ENCODE peak calls at places on chromosome 17, in four cellular contexts. One of them, this sample, is unnamed.

GRCh38 chr17:80892900-80893603 is 98.6 kb upstream of the CHMP6 start:
- DNase-seq in endothelial cell of umbilical vein: peak
- DNase-seq in A549: peak
- DNase-seq in heart left ventricle: no peak
- DNase-seq in this sample: peak

GRCh38 chr17:14261406-14261805 is 24.7 kb upstream of the CDRT15 start:
- DNase-seq in endothelial cell of umbilical vein: no peak
- DNase-seq in A549: no peak
- DNase-seq in heart left ventricle: no peak
- DNase-seq in this sample: no peak

GRCh38 chr17:35536664-35537160 is 766 bp downstream of the SLFN12L start:
- DNase-seq in endothelial cell of umbilical vein: no peak
- DNase-seq in A549: no peak
- DNase-seq in heart left ventricle: no peak
- DNase-seq in this sample: no peak

GRCh38 chr17:57892820-57893595 is 43.2 kb upstream of the MRPS23 start:
- DNase-seq in endothelial cell of umbilical vein: peak
- DNase-seq in A549: peak
- DNase-seq in heart left ventricle: peak
- DNase-seq in this sample: peak

GRCh38 chr17:76153640-76154039 is 12.6 kb upstream of the FOXJ1 start:
- DNase-seq in endothelial cell of umbilical vein: no peak
- DNase-seq in A549: no peak
- DNase-seq in heart left ventricle: no peak
- DNase-seq in this sample: no peak

GRCh38 chr17:72592242-72592966 is 471.6 kb downstream of the SOX9 start:
- DNase-seq in endothelial cell of umbilical vein: no peak
- DNase-seq in A549: peak
- DNase-seq in heart left ventricle: peak
- DNase-seq in this sample: peak

GRCh38 chr17:62790554-62790953 is 17.6 kb downstream of the MARCHF10 start:
- DNase-seq in endothelial cell of umbilical vein: no peak
- DNase-seq in A549: no peak
- DNase-seq in heart left ventricle: no peak
- DNase-seq in this sample: no peak

GRCh38 chr17:45052052-45052772 is 780 bp upstream of the DCAKD start:
- DNase-seq in endothelial cell of umbilical vein: peak
- DNase-seq in A549: no peak
- DNase-seq in heart left ventricle: peak
- DNase-seq in this sample: no peak

GRCh38 chr17:7413346-7413985 is 5.8 kb downstream of the NLGN2 start:
- DNase-seq in endothelial cell of umbilical vein: no peak
- DNase-seq in A549: no peak
- DNase-seq in heart left ventricle: no peak
- DNase-seq in this sample: peak

GRCh38 chr17:6701719-6702118 is 11.4 kb downstream of the SLC13A5 start:
- DNase-seq in endothelial cell of umbilical vein: peak
- DNase-seq in A549: peak
- DNase-seq in heart left ventricle: no peak
- DNase-seq in this sample: peak

GRCh38 chr17:19306160-19307111 is 56.1 kb downstream of the B9D1 start:
- DNase-seq in endothelial cell of umbilical vein: no peak
- DNase-seq in A549: no peak
- DNase-seq in heart left ventricle: no peak
- DNase-seq in this sample: no peak

GRCh38 chr17:58121925-58122324 is 26.3 kb upstream of the OR4D1 start:
- DNase-seq in endothelial cell of umbilical vein: no peak
- DNase-seq in A549: peak
- DNase-seq in heart left ventricle: no peak
- DNase-seq in this sample: peak

GRCh38 chr17:1495265-1495664 is 2.8 kb upstream of the MYO1C start:
- DNase-seq in endothelial cell of umbilical vein: no peak
- DNase-seq in A549: no peak
- DNase-seq in heart left ventricle: peak
- DNase-seq in this sample: no peak

GRCh38 chr17:18321309-18321708 is 6.2 kb downstream of the SMCR8 start:
- DNase-seq in endothelial cell of umbilical vein: no peak
- DNase-seq in A549: no peak
- DNase-seq in heart left ventricle: no peak
- DNase-seq in this sample: no peak

GRCh38 chr17:10681866-10682446 is 15.4 kb downstream of the SCO1 start:
- DNase-seq in endothelial cell of umbilical vein: no peak
- DNase-seq in A549: no peak
- DNase-seq in heart left ventricle: no peak
- DNase-seq in this sample: no peak

GRCh38 chr17:45640141-45640850 is 143.8 kb upstream of the CRHR1 start:
- DNase-seq in endothelial cell of umbilical vein: peak
- DNase-seq in A549: peak
- DNase-seq in heart left ventricle: peak
- DNase-seq in this sample: peak

GRCh38 chr17:77210331-77210730 is 69.6 kb downstream of the SEC14L1 start:
- DNase-seq in endothelial cell of umbilical vein: no peak
- DNase-seq in A549: no peak
- DNase-seq in heart left ventricle: no peak
- DNase-seq in this sample: no peak
- TF ChIP-seq POLR2A in endothelial cell of umbilical vein: no peak
- TF ChIP-seq POLR2A in A549: no peak
- TF ChIP-seq POLR2A in heart left ventricle: no peak
- TF ChIP-seq POLR2A in this sample: no peak

GRCh38 chr17:50172130-50172529 is 6.3 kb downstream of the SGCA start:
- DNase-seq in endothelial cell of umbilical vein: no peak
- DNase-seq in A549: no peak
- DNase-seq in heart left ventricle: peak
- DNase-seq in this sample: no peak
- TF ChIP-seq POLR2A in endothelial cell of umbilical vein: no peak
- TF ChIP-seq POLR2A in A549: no peak
- TF ChIP-seq POLR2A in heart left ventricle: no peak
- TF ChIP-seq POLR2A in this sample: no peak

GRCh38 chr17:48068491-48068961 is 20.4 kb downstream of the NFE2L1 start:
- DNase-seq in endothelial cell of umbilical vein: no peak
- DNase-seq in A549: peak
- DNase-seq in heart left ventricle: no peak
- DNase-seq in this sample: no peak

GRCh38 chr17:48074322-48075054 is 26.3 kb downstream of the NFE2L1 start:
- DNase-seq in endothelial cell of umbilical vein: peak
- DNase-seq in A549: peak
- DNase-seq in heart left ventricle: peak
- DNase-seq in this sample: no peak

GRCh38 chr17:48067245-48067644 is 19.1 kb downstream of the NFE2L1 start:
- DNase-seq in endothelial cell of umbilical vein: no peak
- DNase-seq in A549: no peak
- DNase-seq in heart left ventricle: no peak
- DNase-seq in this sample: no peak

GRCh38 chr17:48070195-48070594 is 22.0 kb downstream of the NFE2L1 start:
- DNase-seq in endothelial cell of umbilical vein: no peak
- DNase-seq in A549: no peak
- DNase-seq in heart left ventricle: no peak
- DNase-seq in this sample: no peak

DNA sequence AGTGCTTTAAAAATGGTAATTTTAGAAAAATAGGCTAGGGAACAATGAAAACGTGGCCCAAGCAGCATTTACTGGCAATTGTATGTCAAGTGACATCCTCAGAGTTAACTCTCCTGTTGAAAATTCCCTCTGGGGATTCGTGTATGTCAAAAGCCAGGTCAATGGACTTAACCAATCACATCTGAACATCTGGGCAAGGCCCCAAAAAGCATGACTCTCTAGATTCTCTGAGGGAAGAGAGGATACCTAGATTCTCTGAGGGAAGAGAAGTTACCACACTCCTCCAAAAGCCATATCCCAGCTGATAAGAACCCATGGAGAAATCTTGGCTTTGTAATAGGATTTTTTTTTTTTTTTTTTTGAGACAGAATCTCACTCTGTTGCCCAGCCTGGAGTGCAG is 23.5 kb downstream of the NFE2L1 start:
- DNase-seq in endothelial cell of umbilical vein: no peak
- DNase-seq in A549: no peak
- DNase-seq in heart left ventricle: no peak
- DNase-seq in this sample: no peak
- TF ChIP-seq POLR2A in endothelial cell of umbilical vein: no peak
- TF ChIP-seq POLR2A in A549: no peak
- TF ChIP-seq POLR2A in heart left ventricle: no peak
- TF ChIP-seq POLR2A in this sample: no peak

GRCh38 chr17:44002141-44002848 is 2.1 kb upstream of the NAGS start:
- DNase-seq in endothelial cell of umbilical vein: peak
- DNase-seq in A549: no peak
- DNase-seq in heart left ventricle: no peak
- DNase-seq in this sample: peak
- TF ChIP-seq POLR2A in endothelial cell of umbilical vein: peak
- TF ChIP-seq POLR2A in A549: no peak
- TF ChIP-seq POLR2A in heart left ventricle: no peak
- TF ChIP-seq POLR2A in this sample: no peak

DNA sequence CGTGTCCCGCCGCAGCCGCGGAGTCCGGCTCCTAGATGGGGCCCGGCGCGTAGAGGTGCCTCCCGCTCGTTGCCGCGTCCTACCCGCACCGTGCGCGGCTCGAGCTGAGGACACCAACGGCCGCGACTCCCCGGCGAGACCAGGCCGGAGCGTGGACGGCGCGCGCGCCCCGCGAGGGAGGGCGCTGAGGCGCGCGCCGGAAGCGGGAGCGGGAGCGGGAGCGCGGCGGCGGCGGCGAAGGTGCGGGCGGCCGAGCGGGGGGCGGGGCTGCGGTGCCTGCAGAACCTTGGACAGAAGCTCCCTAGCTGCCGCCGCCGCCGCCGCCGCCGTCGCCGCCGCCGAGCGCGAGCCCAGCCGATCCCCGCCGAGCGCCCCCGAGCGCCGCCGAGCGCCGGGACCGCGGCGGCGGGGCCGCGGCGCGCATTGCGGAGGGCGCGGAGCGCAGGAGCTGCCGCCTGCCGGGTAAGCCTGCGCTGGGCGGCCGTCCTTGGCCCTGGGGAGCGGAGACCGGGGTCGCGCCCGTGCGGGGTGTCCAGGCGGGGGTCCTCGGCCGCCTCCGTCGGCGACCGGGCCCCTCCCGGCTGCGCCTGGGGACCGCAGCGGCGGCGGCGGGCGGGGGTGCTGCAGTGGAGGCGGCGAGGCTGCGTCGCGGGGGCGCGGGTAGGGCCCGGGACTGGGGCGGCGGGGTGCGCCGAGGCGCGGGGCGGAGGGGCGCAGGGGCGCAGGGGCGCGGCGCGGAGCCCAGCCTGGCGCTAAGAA is at the start of gene CDK5R1:
- DNase-seq in endothelial cell of umbilical vein: peak
- DNase-seq in A549: peak
- DNase-seq in heart left ventricle: peak
- DNase-seq in this sample: peak
- TF ChIP-seq POLR2A in endothelial cell of umbilical vein: no peak
- TF ChIP-seq POLR2A in A549: peak
- TF ChIP-seq POLR2A in heart left ventricle: no peak
- TF ChIP-seq POLR2A in this sample: peak

DNA sequence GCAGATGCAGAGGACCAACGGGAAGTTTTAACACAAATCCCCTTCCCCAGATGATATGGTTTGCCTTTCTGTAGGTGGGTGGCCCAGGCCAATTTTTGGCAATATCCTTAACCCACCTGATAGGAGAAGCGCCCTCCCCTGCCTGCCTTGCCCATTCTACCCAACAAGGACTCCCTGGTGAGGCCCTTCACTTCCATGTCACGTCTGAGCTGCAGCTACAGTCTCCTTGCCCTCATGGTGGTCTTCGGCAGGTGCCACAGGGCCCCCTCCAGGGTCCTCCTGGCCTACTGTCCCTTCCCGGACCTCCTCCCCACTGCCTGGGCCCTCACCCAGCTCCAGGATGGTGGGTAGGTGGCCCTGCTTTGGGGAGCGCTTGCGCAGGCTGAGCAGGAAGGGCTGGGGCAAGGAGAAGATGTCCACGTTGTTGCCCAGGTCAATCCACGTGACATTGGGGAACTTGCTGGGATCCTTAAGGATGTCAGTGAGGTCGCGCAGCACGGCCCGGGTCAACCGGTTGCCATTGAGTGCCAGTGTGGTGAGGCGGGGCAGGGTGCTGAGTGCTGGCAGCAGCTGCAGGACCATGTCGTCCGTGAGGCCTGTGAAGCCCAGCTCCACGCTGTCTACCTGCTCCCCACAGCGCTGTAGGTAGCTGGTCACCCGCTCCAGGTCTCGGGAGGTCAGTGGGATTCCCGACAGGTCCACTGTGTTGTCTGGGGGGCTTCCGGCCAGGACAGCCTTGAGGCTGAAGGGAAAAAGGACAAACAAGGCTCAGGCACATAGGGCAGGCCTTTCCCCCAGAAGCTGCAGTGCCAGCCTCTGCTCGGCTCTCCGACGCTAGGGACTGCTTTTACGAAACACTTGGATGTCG is 28.3 kb downstream of the TRPV2 start:
- DNase-seq in endothelial cell of umbilical vein: no peak
- DNase-seq in A549: no peak
- DNase-seq in heart left ventricle: no peak
- DNase-seq in this sample: no peak
- TF ChIP-seq POLR2A in endothelial cell of umbilical vein: peak
- TF ChIP-seq POLR2A in A549: peak
- TF ChIP-seq POLR2A in heart left ventricle: no peak
- TF ChIP-seq POLR2A in this sample: no peak

This sample was measured in H54.